ENCODE peak calls at places on chromosome 22, in five cellular contexts. T is AG09309, J is fibroblast of lung, L is right lobe of liver, V is dorsolateral prefrontal cortex. R is an unnamed sample.

GRCh38 chr22:29912605-29913398 is 29.8 kb downstream of the MTMR3 start:
- DNase-seq in T (peak; percentile 82), J (peak; percentile 92), L (no peak), V (no peak), R (peak; percentile 86)

GRCh38 chr22:31247726-31248125 is 35.6 kb downstream of the LIMK2 start:
- DNase-seq in T (no peak), J (no peak), L (no peak), V (no peak), R (no peak)

GRCh38 chr22:40703174-40703573 is 23.9 kb downstream of the MCHR1 start:
- DNase-seq in T (no peak), J (no peak), L (no peak), V (no peak), R (no peak)

GRCh38 chr22:19674129-19674928 is 40.0 kb upstream of the SEPTIN5 start:
- DNase-seq in T (no peak), J (peak; percentile 17), L (no peak), V (no peak), R (peak; percentile 38)

GRCh38 chr22:50281957-50282356 is 11.8 kb upstream of the MAPK11 start:
- DNase-seq in T (no peak), J (no peak), L (no peak), V (no peak), R (no peak)

GRCh38 chr22:38426628-38427027 is 28.4 kb downstream of the KCNJ4 start:
- DNase-seq in T (no peak), J (no peak), L (no peak), V (no peak), R (no peak)

GRCh38 chr22:26323013-26323412 is 106.0 kb upstream of the ASPHD2 start:
- DNase-seq in T (no peak), J (no peak), L (no peak), V (no peak), R (no peak)

GRCh38 chr22:30668306-30668655 is 606 bp upstream of the DUSP18 start:
- DNase-seq in T (no peak), J (no peak), L (no peak), V (no peak), R (no peak)

GRCh38 chr22:48572951-48573350 is 1254.7 kb downstream of the BRD1 start:
- DNase-seq in T (no peak), J (no peak), L (no peak), V (no peak), R (no peak)

GRCh38 chr22:19105867-19106802 is 16.1 kb downstream of the DGCR2 start:
- DNase-seq in T (no peak), J (no peak), L (no peak), V (no peak), R (no peak)

GRCh38 chr22:40951795-40952602 is 821 bp downstream of the RBX1 start:
- DNase-seq in T (no peak), J (no peak), L (no peak), V (no peak), R (peak; percentile 19)

GRCh38 chr22:50705219-50705691 is 32.6 kb downstream of the SHANK3 start:
- DNase-seq in T (no peak), J (peak; percentile 72), L (peak; percentile 53), V (peak; percentile 83), R (peak; percentile 72)

GRCh38 chr22:19853879-19854777 is 546 bp downstream of the GNB1L start:
- DNase-seq in T (no peak), J (peak; percentile 18), L (peak; percentile 47), V (peak; percentile 31), R (peak; percentile 16)

GRCh38 chr22:26551568-26551967 is 38.4 kb downstream of the TPST2 start:
- DNase-seq in T (no peak), J (no peak), L (no peak), V (no peak), R (no peak)

GRCh38 chr22:45497746-45498145 is 4.9 kb upstream of the FBLN1 start:
- DNase-seq in T (no peak), J (peak; percentile 79), L (no peak), V (no peak), R (peak; percentile 38)

GRCh38 chr22:35212020-35212419 is 45.3 kb upstream of the HMGXB4 start:
- DNase-seq in T (no peak), J (no peak), L (no peak), V (no peak), R (peak; percentile 58)

GRCh38 chr22:16783930-16784354 is 41.3 kb downstream of the XKR3 start:
- DNase-seq in T (no peak), J (no peak), L (no peak), V (no peak), R (no peak)

GRCh38 chr22:36330655-36331305 is 57.0 kb downstream of the MYH9 start:
- DNase-seq in T (no peak), J (peak; percentile 83), L (no peak), V (no peak), R (peak; percentile 83)

GRCh38 chr22:33510429-33510904 is 409.8 kb downstream of the LARGE1 start:
- DNase-seq in T (no peak), J (no peak), L (no peak), V (no peak), R (no peak)

GRCh38 chr22:20857838-20858614 is 585 bp downstream of the PI4KA start:
- DNase-seq in T (peak; percentile 28), J (peak; percentile 84), L (peak; percentile 83), V (peak; percentile 72), R (peak; percentile 88)

GRCh38 chr22:20857247-20857643 is 1.4 kb downstream of the PI4KA start:
- DNase-seq in T (no peak), J (no peak), L (no peak), V (no peak), R (no peak)

GRCh38 chr22:20862540-20862939 is 3.7 kb downstream of the SNAP29 start:
- DNase-seq in T (no peak), J (no peak), L (no peak), V (no peak), R (no peak)

GRCh38 chr22:20858615-20859416 is at the start of the genes PI4KA and SNAP29:
- DNase-seq in T (peak; percentile 92), J (peak; percentile 98), L (peak; percentile 99), V (peak; percentile 99), R (peak; percentile 98)

GRCh38 chr22:20859615-20860014 is 808 bp downstream of the SNAP29 start:
- DNase-seq in T (no peak), J (no peak), L (no peak), V (no peak), R (no peak)
- H3K4me3 ChIP-seq in T (peak overlapping the region; percentile 79), J (peak overlapping the region; percentile 98), L (peak overlapping the region; percentile 83), V (peak overlapping the region; percentile 93), R (peak overlapping the region; percentile 81)

GRCh38 chr22:22710719-22711531 is 66.5 kb downstream of the GGTLC2 start:
- DNase-seq in T (no peak), J (no peak), L (peak; percentile 75), V (peak; percentile 30), R (peak; percentile 61)

GRCh38 chr22:22711532-22711913 is 67.1 kb downstream of the GGTLC2 start:
- DNase-seq in T (no peak), J (no peak), L (no peak), V (no peak), R (no peak)

GRCh38 chr22:22712666-22713365 is 68.4 kb downstream of the GGTLC2 start:
- DNase-seq in T (no peak), J (no peak), L (no peak), V (no peak), R (no peak)

GRCh38 chr22:22712092-22712658 is 67.8 kb downstream of the GGTLC2 start:
- DNase-seq in T (no peak), J (no peak), L (no peak), V (no peak), R (no peak)

DNA sequence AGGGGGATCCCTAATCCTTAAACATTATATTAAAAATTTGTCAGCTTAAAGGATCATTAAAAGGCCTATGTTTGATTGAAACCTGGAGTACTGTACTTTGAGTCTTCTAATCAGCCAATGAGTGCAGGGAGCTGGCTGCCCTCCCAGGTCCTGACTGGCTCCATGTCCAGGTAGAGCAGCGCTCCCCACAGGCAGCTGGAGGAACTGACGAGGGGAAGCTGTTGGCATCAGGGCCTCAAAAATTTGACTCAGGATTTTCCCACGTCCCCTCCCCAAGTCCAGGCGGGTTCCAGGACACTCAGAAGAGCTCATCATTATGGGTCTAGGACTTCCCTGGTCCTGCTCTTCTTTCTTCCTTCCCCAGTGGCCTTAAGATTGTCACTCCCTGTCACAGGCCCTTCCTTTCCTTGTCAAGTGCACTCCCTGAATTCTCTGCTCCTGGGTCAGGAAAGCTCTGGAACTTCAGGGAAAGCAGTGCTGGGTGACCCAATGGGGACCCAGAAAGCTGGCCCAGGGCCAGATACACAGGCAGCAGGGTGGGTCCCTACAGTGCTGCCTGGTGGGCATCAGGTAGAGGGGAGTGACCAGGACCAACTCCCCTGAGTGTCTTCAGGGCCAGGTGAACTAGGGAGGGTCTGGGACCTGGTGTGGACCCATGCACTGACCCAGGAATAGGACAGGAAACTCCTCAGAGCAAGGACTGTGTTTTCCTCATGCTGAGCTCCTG is 65.5 kb downstream of the GGTLC2 start:
- DNase-seq in T (no peak), J (no peak), L (peak; percentile 69), V (no peak), R (no peak)
- TF ChIP-seq CTCF in T (peak; percentile 12), J (peak; percentile 17), L (peak; percentile 53), V (no peak), R (peak; percentile 32)

GRCh38 chr22:46942816-46943783 is 180.7 kb downstream of the TBC1D22A start:
- DNase-seq in T (no peak), J (no peak), L (no peak), V (no peak), R (no peak)

GRCh38 chr22:46945481-46945880 is 183.0 kb downstream of the TBC1D22A start:
- DNase-seq in T (no peak), J (no peak), L (no peak), V (no peak), R (no peak)

GRCh38 chr22:46946383-46946965 is 184.0 kb downstream of the TBC1D22A start:
- DNase-seq in T (no peak), J (no peak), L (no peak), V (no peak), R (no peak)

GRCh38 chr22:46937939-46938338 is 175.5 kb downstream of the TBC1D22A start:
- DNase-seq in T (no peak), J (no peak), L (no peak), V (no peak), R (no peak)

GRCh38 chr22:46941958-46942815 is 179.7 kb downstream of the TBC1D22A start:
- DNase-seq in T (no peak), J (no peak), L (no peak), V (no peak), R (no peak)
- H3K4me3 ChIP-seq in T (no peak overlapping the region), J (no peak overlapping the region), L (no peak overlapping the region), V (no peak overlapping the region), R (no peak overlapping the region)

GRCh38 chr22:37358386-37358785 is 68.9 kb downstream of the ELFN2 start:
- DNase-seq in T (no peak), J (no peak), L (no peak), V (no peak), R (no peak)

GRCh38 chr22:37357471-37357870 is 69.8 kb downstream of the ELFN2 start:
- DNase-seq in T (peak; percentile 23), J (no peak), L (no peak), V (no peak), R (no peak)

GRCh38 chr22:37356922-37357321 is 70.4 kb downstream of the ELFN2 start:
- DNase-seq in T (no peak), J (no peak), L (no peak), V (no peak), R (no peak)

GRCh38 chr22:37362618-37363017 is 64.7 kb downstream of the ELFN2 start:
- DNase-seq in T (no peak), J (peak; percentile 46), L (no peak), V (no peak), R (no peak)

DNA sequence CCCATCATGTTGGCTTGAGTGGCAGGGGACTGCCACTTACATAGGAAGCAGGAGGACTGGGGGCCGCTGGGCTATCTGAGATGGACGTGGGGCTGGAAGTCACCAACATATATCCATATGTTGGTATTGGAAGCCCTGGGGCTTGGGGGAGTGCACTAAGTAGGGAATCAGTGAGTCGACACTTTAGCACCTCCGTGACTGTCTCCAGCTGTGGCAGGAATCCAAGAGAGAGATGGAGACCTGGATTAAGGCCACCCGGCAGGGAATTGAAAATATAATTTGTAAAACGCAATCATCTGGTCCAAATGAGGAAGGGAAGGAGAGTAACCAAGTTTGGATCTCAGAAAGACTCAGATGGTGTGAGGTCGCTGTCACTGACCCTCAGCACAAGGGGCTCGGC is 68.4 kb downstream of the ELFN2 start:
- DNase-seq in T (no peak), J (no peak), L (no peak), V (no peak), R (no peak)
- TF ChIP-seq CTCF in T (no peak), J (no peak), L (no peak), V (no peak), R (no peak)

R was measured in fibroblast of pulmonary artery.